ENCODE peak calls at places on chromosomes 3 and 15, in nine cellular contexts. K, D, N, O, W, B, Z, Y and F are unnamed samples.

GRCh38 chr3:156516951-156517350 is 38.0 kb downstream of the SSR3 start:
- DNase-seq in Y (no peak), Z (no peak), D (no peak), W (no peak), O (no peak), N (no peak), K (no peak), B (no peak), F (no peak)

GRCh38 chr3:151644005-151644685 is 89.6 kb upstream of the AADACL2 start:
- DNase-seq in K (no peak), D (no peak), O (no peak), Y (no peak), W (no peak), N (no peak), Z (no peak), B (no peak), F (no peak)

GRCh38 chr15:97968380-97968779 is 7.9 kb downstream of the ARRDC4 start:
- DNase-seq in B (peak; percentile 91), Z (peak; percentile 81), D (no peak), K (no peak), Y (no peak), W (no peak), N (no peak), O (no peak), F (no peak)

GRCh38 chr15:45630958-45631691 is 3.7 kb upstream of the SQOR start:
- DNase-seq in Z (peak; percentile 75), B (peak; percentile 89), K (no peak), N (no peak), W (no peak), O (peak; percentile 95), Y (no peak), D (peak; percentile 64), F (no peak)

GRCh38 chr3:127788436-127788835 is 33.9 kb downstream of the MGLL start:
- DNase-seq in W (no peak), O (no peak), N (no peak), D (no peak), Z (no peak), B (no peak), K (no peak), Y (no peak), F (no peak)

GRCh38 chr15:64205202-64205601 is 42.4 kb upstream of the PPIB start:
- DNase-seq in B (no peak), K (no peak), Y (no peak), O (no peak), W (no peak), N (no peak), Z (no peak), D (no peak), F (no peak)

GRCh38 chr15:52709172-52709979 is 30.2 kb upstream of the ATOSA start:
- DNase-seq in O (no peak), N (no peak), Z (no peak), W (peak; percentile 37), B (no peak), D (no peak), Y (no peak), K (peak; percentile 12), F (no peak)

GRCh38 chr3:134312873-134313838 is 61.1 kb downstream of the AMOTL2 start:
- DNase-seq in W (peak; percentile 80), O (peak; percentile 63), K (peak; percentile 75), D (no peak), B (peak; percentile 86), Y (peak; percentile 68), Z (peak; percentile 92), N (no peak), F (no peak)

GRCh38 chr3:169998668-169999131 is 32.1 kb downstream of the SEC62 start:
- DNase-seq in K (no peak), W (no peak), B (peak; percentile 91), N (no peak), O (peak; percentile 11), Y (no peak), Z (peak; percentile 68), D (no peak), F (no peak)

GRCh38 chr3:140296796-140297352 is 361.9 kb downstream of the CLSTN2 start:
- DNase-seq in Y (no peak), Z (peak; percentile 21), K (no peak), N (no peak), O (no peak), W (no peak), B (no peak), D (no peak), F (no peak)

GRCh38 chr3:17179381-17180205 is 294.8 kb downstream of the PLCL2 start:
- DNase-seq in O (no peak), Z (peak; percentile 45), D (no peak), Y (no peak), W (no peak), N (no peak), B (no peak), K (no peak), F (no peak)

GRCh38 chr3:152969557-152970300 is 134.8 kb downstream of the P2RY1 start:
- DNase-seq in W (no peak), K (no peak), Z (peak; percentile 35), D (no peak), N (no peak), Y (no peak), B (peak; percentile 11), O (no peak), F (no peak)

GRCh38 chr3:66904816-66905543 is 93.1 kb upstream of the KBTBD8 start:
- DNase-seq in N (no peak), K (no peak), B (no peak), Y (no peak), Z (no peak), O (no peak), W (no peak), D (no peak), F (no peak)

GRCh38 chr3:29605845-29606244 is 325.0 kb downstream of the RBMS3 start:
- DNase-seq in Y (no peak), O (peak; percentile 20), B (peak; percentile 21), N (no peak), Z (peak; percentile 75), D (no peak), W (no peak), K (no peak), F (no peak)

GRCh38 chr15:60899322-60899966 is 329.7 kb downstream of the RORA start:
- DNase-seq in Y (no peak), W (no peak), O (no peak), K (no peak), D (no peak), Z (no peak), B (no peak), N (no peak), F (no peak)

GRCh38 chr15:89749951-89750559 is 994 bp downstream of the MESP1 start:
- DNase-seq in W (no peak), B (no peak), N (no peak), Y (no peak), D (peak; percentile 30), K (no peak), O (no peak), Z (no peak), F (no peak)

GRCh38 chr3:65664927-65665326 is 373.8 kb downstream of the MAGI1 start:
- DNase-seq in D (no peak), Z (no peak), N (no peak), O (no peak), W (no peak), Y (no peak), B (no peak), K (no peak), F (no peak)

GRCh38 chr15:26197719-26198118 is 334.6 kb upstream of the ATP10A start:
- DNase-seq in Y (peak; percentile 9), N (no peak), Z (no peak), W (no peak), D (no peak), O (no peak), B (no peak), K (no peak), F (no peak)

GRCh38 chr3:14204605-14205284 is 26.1 kb downstream of the LSM3 start:
- DNase-seq in Z (peak; percentile 73), K (no peak), D (no peak), O (no peak), Y (no peak), B (peak; percentile 60), W (no peak), N (no peak), F (no peak)

GRCh38 chr3:58059349-58060321 is 51.4 kb downstream of the FLNB start:
- DNase-seq in O (peak; percentile 41), K (no peak), B (peak; percentile 95), N (no peak), D (no peak), W (peak; percentile 67), Y (no peak), Z (peak; percentile 74), F (no peak)

GRCh38 chr3:196023947-196024346 is 57.9 kb downstream of the TFRC start:
- DNase-seq in K (no peak), O (no peak), W (no peak), Z (no peak), N (no peak), D (no peak), Y (no peak), B (no peak), F (no peak)

GRCh38 chr3:145767909-145768308 is 393.1 kb downstream of the PLOD2 start:
- DNase-seq in B (no peak), K (no peak), N (no peak), Y (no peak), O (no peak), W (no peak), Z (peak; percentile 19), D (no peak), F (no peak)

GRCh38 chr3:40847571-40847992 is 322.8 kb downstream of the ZNF621 start:
- DNase-seq in O (no peak), K (peak; percentile 58), B (peak; percentile 35), D (no peak), N (no peak), Y (peak; percentile 56), Z (peak; percentile 60), W (no peak), F (no peak)

GRCh38 chr3:155639462-155640055 is 105.3 kb downstream of the PLCH1 start:
- DNase-seq in Y (no peak), N (no peak), Z (no peak), K (no peak), B (no peak), O (no peak), W (no peak), D (no peak), F (no peak)

GRCh38 chr15:47756872-47757271 is 39.6 kb downstream of the SEMA6D start:
- DNase-seq in W (no peak), Z (peak; percentile 67), O (peak; percentile 79), N (no peak), K (no peak), Y (no peak), D (no peak), B (peak; percentile 83), F (no peak)

GRCh38 chr15:45919806-45920205 is 285.0 kb downstream of the SQOR start:
- DNase-seq in W (no peak), B (peak; percentile 70), D (peak; percentile 74), Y (no peak), K (no peak), O (peak; percentile 45), N (no peak), Z (peak; percentile 73), F (no peak)

GRCh38 chr3:188396251-188396650 is 242.3 kb downstream of the LPP start:
- DNase-seq in B (no peak), Z (no peak), K (no peak), W (no peak), D (no peak), Y (no peak), O (no peak), N (no peak), F (no peak)

GRCh38 chr15:90839187-90840071 is 29.0 kb upstream of the FURIN start:
- DNase-seq in W (no peak), K (no peak), D (no peak), N (no peak), O (no peak), Z (peak; percentile 50), B (no peak), Y (peak; percentile 33), F (peak; percentile 72)

GRCh38 chr15:81163961-81164800 is 30.1 kb downstream of the CFAP161 start:
- DNase-seq in K (no peak), D (no peak), Z (peak; percentile 77), Y (no peak), W (no peak), B (no peak), O (no peak), N (no peak), F (no peak)

GRCh38 chr3:134482622-134483021 is 3.2 kb downstream of the ANAPC13 start:
- DNase-seq in W (no peak), B (no peak), Z (no peak), N (no peak), Y (no peak), K (no peak), D (no peak), O (no peak), F (no peak)

GRCh38 chr3:15535757-15536156 is 14.3 kb upstream of the COLQ start:
- DNase-seq in D (no peak), Y (no peak), B (no peak), W (no peak), Z (no peak), K (no peak), O (no peak), N (no peak), F (no peak)